ENCODE peak calls at places on chromosomes 2 and 18, in eight cellular contexts. Q is upper lobe of right lung; N is psoas muscle; F is MM.1S; M is prostate gland; L is mesendoderm; B is CD8-positive, alpha-beta T cell; E is GM23248. D is an unnamed sample.

GRCh38 chr2:5740853-5741252 is 48.7 kb downstream of the SOX11 start:
- DNase-seq in E (no peak), F (no peak), M (no peak), B (no peak), Q (no peak), L (no peak), N (no peak), D (no peak)

GRCh38 chr2:216195565-216195978 is 86.4 kb downstream of the XRCC5 start:
- DNase-seq in B (no peak), Q (no peak), N (no peak), L (no peak), F (no peak), E (peak), M (no peak), D (no peak)

GRCh38 chr2:60498176-60499081 is 55.0 kb downstream of the BCL11A start:
- DNase-seq in B (no peak), E (no peak), Q (no peak), L (no peak), N (no peak), F (no peak), M (no peak), D (no peak)

GRCh38 chr2:3628800-3629199 is 29.2 kb upstream of the ALLC start:
- DNase-seq in N (no peak), E (no peak), L (peak), F (no peak), Q (peak), M (no peak), B (no peak), D (no peak)

GRCh38 chr2:128914320-128914719 is 595.7 kb upstream of the HS6ST1 start:
- DNase-seq in Q (no peak), M (no peak), F (no peak), N (no peak), L (no peak), B (no peak), E (no peak), D (no peak)

GRCh38 chr2:20633001-20633400 is 17.9 kb downstream of the HS1BP3 start:
- DNase-seq in F (no peak), L (no peak), E (no peak), Q (no peak), N (no peak), B (no peak), M (no peak), D (no peak)

GRCh38 chr2:158723311-158723838 is 71.7 kb upstream of the DAPL1 start:
- DNase-seq in L (no peak), F (no peak), N (no peak), B (no peak), Q (no peak), M (no peak), E (no peak), D (no peak)

GRCh38 chr2:25366629-25367028 is 24.9 kb upstream of the DNMT3A start:
- DNase-seq in N (no peak), Q (no peak), L (no peak), F (no peak), B (no peak), M (no peak), E (no peak), D (no peak)

GRCh38 chr18:26468931-26469340 is 79.4 kb downstream of the KCTD1 start:
- DNase-seq in N (no peak), E (no peak), Q (no peak), B (no peak), F (no peak), L (peak), M (no peak), D (no peak)

GRCh38 chr2:207233731-207234130 is 68.0 kb upstream of the KLF7 start:
- DNase-seq in L (peak), B (no peak), E (no peak), Q (no peak), M (no peak), F (no peak), N (no peak), D (no peak)

GRCh38 chr2:207230261-207231105 is 64.7 kb upstream of the KLF7 start:
- DNase-seq in M (no peak), N (no peak), F (peak), E (peak), L (peak), Q (no peak), B (no peak), D (no peak)

GRCh38 chr2:207229161-207229560 is 63.4 kb upstream of the KLF7 start:
- DNase-seq in L (peak), M (no peak), F (no peak), Q (no peak), N (no peak), B (no peak), E (no peak), D (no peak)

GRCh38 chr2:207231962-207232361 is 66.2 kb upstream of the KLF7 start:
- DNase-seq in N (no peak), B (no peak), M (no peak), F (no peak), E (peak), Q (no peak), L (no peak), D (no peak)

DNA sequence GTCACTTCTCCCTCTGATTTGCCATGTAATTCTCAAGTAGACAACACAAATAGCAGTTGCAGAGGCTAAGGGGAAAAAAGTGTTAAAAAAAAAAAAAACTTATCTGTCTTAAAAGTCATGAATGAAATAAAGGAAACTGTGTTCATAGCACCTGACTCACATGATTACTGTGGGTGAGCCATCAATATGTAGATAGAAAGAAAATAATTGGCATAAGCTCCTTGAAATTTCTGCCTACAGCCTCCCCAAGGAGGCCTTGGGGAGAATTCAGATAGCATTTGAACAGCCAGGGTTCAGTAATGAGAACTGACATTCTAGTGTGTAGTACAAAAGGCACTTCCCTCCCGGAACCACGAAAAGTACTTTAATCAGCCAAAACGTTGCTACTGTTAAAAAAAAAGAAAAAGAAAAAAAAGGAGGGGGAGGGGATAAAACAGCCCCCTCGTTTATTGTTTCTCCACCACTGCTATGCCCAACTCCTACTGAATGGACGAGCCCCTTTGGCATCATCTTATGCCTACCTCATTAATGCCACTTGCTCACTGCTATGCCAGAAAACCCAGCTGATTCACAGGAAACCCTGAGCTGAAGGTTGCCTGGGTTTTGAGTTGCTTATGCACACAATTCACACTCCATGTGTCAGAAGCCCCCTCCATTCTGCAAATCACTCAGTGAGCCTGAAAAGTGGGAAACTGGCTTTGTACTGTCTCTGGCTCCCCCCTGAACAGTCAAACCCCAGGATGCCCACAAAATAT is 65.5 kb upstream of the KLF7 start:
- DNase-seq in F (no peak), M (no peak), L (no peak), E (peak), B (no peak), Q (no peak), N (no peak), D (no peak)
- H3K27ac ChIP-seq in F (no peak), M (no peak), L (no peak), E (peak), B (no peak), Q (no peak), N (no peak), D (no peak)

GRCh38 chr18:79799619-79800352 is 2.0 kb downstream of the KCNG2 start:
- DNase-seq in E (no peak), B (no peak), F (no peak), Q (peak), N (no peak), L (no peak), M (no peak), D (no peak)
- H3K4me3 ChIP-seq in E (no peak), B (no peak), F (no peak), Q (no peak), N (no peak), L (no peak), M (no peak), D (no peak)

DNA sequence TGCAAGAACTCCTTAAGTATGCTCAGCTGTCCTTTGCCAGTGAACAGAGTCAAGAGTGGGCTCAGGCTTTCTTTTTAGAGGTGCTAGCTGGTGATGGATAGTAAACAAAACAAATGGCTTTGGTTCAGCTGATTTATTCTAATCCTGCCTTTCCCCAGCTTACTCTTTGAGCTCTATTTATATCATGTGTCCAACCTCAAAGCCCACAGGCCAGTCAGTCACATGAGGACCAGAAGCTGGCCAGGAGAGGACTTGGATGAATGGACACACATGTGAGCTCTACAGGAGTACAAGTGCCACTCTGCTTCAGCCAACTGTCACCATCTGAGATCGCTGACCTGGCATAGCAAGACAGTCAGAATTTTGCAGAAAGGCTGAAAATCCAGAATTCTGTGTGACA is 59.4 kb downstream of the STK39 start:
- DNase-seq in E (no peak), F (no peak), L (no peak), N (no peak), Q (no peak), M (no peak), B (no peak), D (no peak)
- H3K27ac ChIP-seq in E (no peak), F (no peak), L (no peak), N (no peak), Q (no peak), M (no peak), B (no peak), D (no peak)

GRCh38 chr2:176088048-176088936 is 4.2 kb upstream of the HOXD13 start:
- DNase-seq in F (peak), M (no peak), N (peak), L (peak), E (peak), Q (peak), B (no peak), D (peak)
- H3K4me3 ChIP-seq in F (peak), M (peak), N (peak), L (peak), E (peak), Q (no peak), B (no peak), D (peak)

GRCh38 chr2:209662091-209662490 is 109.5 kb upstream of the UNC80 start:
- DNase-seq in B (no peak), M (no peak), L (no peak), N (no peak), E (no peak), F (no peak), Q (no peak), D (no peak)

GRCh38 chr2:209663666-209664065 is 108.0 kb upstream of the UNC80 start:
- DNase-seq in L (no peak), B (no peak), N (no peak), M (no peak), E (no peak), F (no peak), Q (no peak), D (no peak)

GRCh38 chr2:209666296-209666695 is 105.3 kb upstream of the UNC80 start:
- DNase-seq in Q (no peak), M (no peak), E (no peak), B (no peak), L (no peak), F (no peak), N (no peak), D (no peak)

GRCh38 chr2:209663149-209663548 is 108.5 kb upstream of the UNC80 start:
- DNase-seq in L (peak), N (no peak), Q (no peak), F (no peak), E (peak), B (no peak), M (no peak), D (no peak)

GRCh38 chr2:209661286-209661685 is 110.3 kb upstream of the UNC80 start:
- DNase-seq in N (no peak), E (no peak), B (no peak), Q (no peak), F (no peak), M (no peak), L (peak), D (no peak)
- H3K27ac ChIP-seq in N (no peak), E (no peak), B (no peak), Q (no peak), F (no peak), M (no peak), L (no peak), D (no peak)

GRCh38 chr2:237687666-237688065 is 60.3 kb downstream of the LRRFIP1 start:
- DNase-seq in F (no peak), Q (peak), L (no peak), M (no peak), B (peak), N (peak), E (peak), D (peak)
- H3K4me3 ChIP-seq in F (no peak), Q (no peak), L (no peak), M (no peak), B (no peak), N (no peak), E (peak), D (no peak)